ENCODE peak calls at places on chromosomes 5 and 9, in seven cellular contexts. X is activated CD4-positive, CD25-positive, alpha-beta regulatory T cell treated with anti-CD3 and anti-CD28 coated beads, Interleukin-2, amount 50 U/mL, for 72 hours; A is nucleus accumbens; L is putamen; N is astrocyte of the cerebellum; V is neural progenitor cell; I is GM03348. Z is an unnamed sample.

GRCh38 chr9:33860200-33860871 is 43.4 kb downstream of the UBE2R2 start:
- DNase-seq in X (no peak), A (no peak), L (no peak), N (no peak), V (no peak), I (peak; percentile 33), Z (peak; percentile 20)

GRCh38 chr5:174501461-174502069 is 222.8 kb upstream of the MSX2 start:
- DNase-seq in X (no peak), A (no peak), L (no peak), N (no peak), V (peak; percentile 16), I (no peak), Z (peak; percentile 29)

GRCh38 chr5:106873558-106873957 is 797.2 kb downstream of the EFNA5 start:
- DNase-seq in X (no peak), A (no peak), L (no peak), N (no peak), V (no peak), I (no peak), Z (peak; percentile 5)

GRCh38 chr5:39424751-39425524 is at the start of gene DAB2:
- DNase-seq in X (peak; percentile 35), A (peak; percentile 36), L (peak; percentile 77), N (peak; percentile 85), V (peak; percentile 91), I (peak; percentile 91), Z (peak; percentile 97)

GRCh38 chr9:135379540-135380267 is 99.9 kb upstream of the PPP1R26 start:
- DNase-seq in X (no peak), A (no peak), L (no peak), N (no peak), V (no peak), I (no peak), Z (no peak)

GRCh38 chr9:110623462-110624025 is 44.0 kb upstream of the SVEP1 start:
- DNase-seq in X (no peak), A (no peak), L (peak; percentile 76), N (peak; percentile 57), V (peak; percentile 67), I (peak; percentile 54), Z (peak; percentile 80)

GRCh38 chr5:159971931-159972461 is 36.9 kb upstream of the TTC1 start:
- DNase-seq in X (no peak), A (no peak), L (no peak), N (no peak), V (peak; percentile 78), I (peak; percentile 37), Z (no peak)

GRCh38 chr9:76630916-76631315 is 133.3 kb upstream of the PCA3 start:
- DNase-seq in X (no peak), A (no peak), L (peak; percentile 7), N (no peak), V (no peak), I (no peak), Z (no peak)

GRCh38 chr5:37839441-37840035 is 303 bp downstream of the GDNF start:
- DNase-seq in X (no peak), A (peak; percentile 38), L (peak; percentile 56), N (no peak), V (peak; percentile 73), I (peak; percentile 79), Z (peak; percentile 82)

GRCh38 chr5:171127314-171127713 is 181.7 kb upstream of the TLX3 start:
- DNase-seq in X (no peak), A (no peak), L (no peak), N (no peak), V (no peak), I (peak; percentile 11), Z (peak; percentile 49)

GRCh38 chr5:44807269-44807668 is 1.5 kb upstream of the MRPS30 start:
- DNase-seq in X (no peak), A (no peak), L (no peak), N (no peak), V (no peak), I (no peak), Z (peak; percentile 35)

GRCh38 chr9:125551781-125552180 is 155.2 kb downstream of the MAPKAP1 start:
- DNase-seq in X (no peak), A (no peak), L (no peak), N (no peak), V (no peak), I (no peak), Z (no peak)

GRCh38 chr5:136424835-136425694 is 59.7 kb upstream of the TRPC7 start:
- DNase-seq in X (peak; percentile 52), A (peak; percentile 20), L (peak; percentile 42), N (peak; percentile 2), V (peak; percentile 90), I (peak; percentile 82), Z (peak; percentile 71)

GRCh38 chr9:88722753-88723152 is 187.8 kb downstream of the NXNL2 start:
- DNase-seq in X (no peak), A (no peak), L (no peak), N (no peak), V (no peak), I (no peak), Z (peak; percentile 52)

GRCh38 chr9:114236391-114237138 is 81.2 kb downstream of the COL27A1 start:
- DNase-seq in X (no peak), A (no peak), L (no peak), N (no peak), V (no peak), I (no peak), Z (no peak)

GRCh38 chr5:91910655-91911054 is 527.5 kb upstream of the ARRDC3 start:
- DNase-seq in X (no peak), A (no peak), L (no peak), N (no peak), V (no peak), I (no peak), Z (no peak)

GRCh38 chr5:55993628-55994501 is 898 bp downstream of the IL6ST start:
- DNase-seq in X (no peak), A (no peak), L (peak; percentile 34), N (no peak), V (no peak), I (no peak), Z (peak; percentile 49)